ENCODE peak calls at places on chromosome 20, in ten cellular contexts. B is right atrium auricular region, D is foreskin fibroblast, A is cardiac fibroblast, I is tibial artery, S is A549, L is BJ, P is psoas muscle, F is OCI-LY7, J is lower leg skin. R is an unnamed sample.

GRCh38 chr20:44597930-44598329 is 15.6 kb downstream of the PKIG start:
- DNase-seq in B (no peak), D (no peak), A (no peak), I (peak), S (no peak), L (no peak), P (no peak), F (no peak), J (no peak), R (no peak)

GRCh38 chr20:1579488-1579887 is 22.0 kb upstream of the SIRPD start:
- DNase-seq in B (no peak), D (no peak), A (no peak), I (no peak), S (no peak), L (no peak), P (no peak), F (no peak), J (no peak), R (no peak)

GRCh38 chr20:37344506-37345338 is 1.2 kb upstream of the SRC start:
- DNase-seq in B (no peak), D (no peak), A (no peak), I (no peak), S (peak), L (no peak), P (no peak), F (no peak), J (peak), R (no peak)

GRCh38 chr20:6533828-6534388 is 233.6 kb upstream of the BMP2 start:
- DNase-seq in B (no peak), D (peak), A (peak), I (no peak), S (no peak), L (peak), P (no peak), F (no peak), J (no peak), R (peak)

GRCh38 chr20:20888273-20888656 is 175.8 kb upstream of the RALGAPA2 start:
- DNase-seq in B (no peak), D (no peak), A (no peak), I (no peak), S (no peak), L (no peak), P (no peak), F (no peak), J (peak), R (no peak)

GRCh38 chr20:7665311-7665863 is 274.9 kb downstream of the HAO1 start:
- DNase-seq in B (no peak), D (no peak), A (no peak), I (no peak), S (no peak), L (no peak), P (no peak), F (no peak), J (no peak), R (no peak)

GRCh38 chr20:32189691-32190607 is 17.6 kb downstream of the PLAGL2 start:
- DNase-seq in B (peak), D (peak), A (peak), I (peak), S (no peak), L (no peak), P (peak), F (no peak), J (peak), R (no peak)

GRCh38 chr20:33733654-33734576 is 2.1 kb downstream of the ZNF341 start:
- DNase-seq in B (peak), D (peak), A (peak), I (no peak), S (peak), L (peak), P (no peak), F (peak), J (no peak), R (peak)

GRCh38 chr20:53751394-53752368 is 158.0 kb upstream of the ZNF217 start:
- DNase-seq in B (no peak), D (no peak), A (no peak), I (no peak), S (peak), L (no peak), P (no peak), F (peak), J (no peak), R (no peak)

GRCh38 chr20:32820698-32821378 is 1.1 kb downstream of the MAPRE1 start:
- DNase-seq in B (no peak), D (peak), A (peak), I (no peak), S (no peak), L (no peak), P (no peak), F (peak), J (no peak), R (no peak)

DNA sequence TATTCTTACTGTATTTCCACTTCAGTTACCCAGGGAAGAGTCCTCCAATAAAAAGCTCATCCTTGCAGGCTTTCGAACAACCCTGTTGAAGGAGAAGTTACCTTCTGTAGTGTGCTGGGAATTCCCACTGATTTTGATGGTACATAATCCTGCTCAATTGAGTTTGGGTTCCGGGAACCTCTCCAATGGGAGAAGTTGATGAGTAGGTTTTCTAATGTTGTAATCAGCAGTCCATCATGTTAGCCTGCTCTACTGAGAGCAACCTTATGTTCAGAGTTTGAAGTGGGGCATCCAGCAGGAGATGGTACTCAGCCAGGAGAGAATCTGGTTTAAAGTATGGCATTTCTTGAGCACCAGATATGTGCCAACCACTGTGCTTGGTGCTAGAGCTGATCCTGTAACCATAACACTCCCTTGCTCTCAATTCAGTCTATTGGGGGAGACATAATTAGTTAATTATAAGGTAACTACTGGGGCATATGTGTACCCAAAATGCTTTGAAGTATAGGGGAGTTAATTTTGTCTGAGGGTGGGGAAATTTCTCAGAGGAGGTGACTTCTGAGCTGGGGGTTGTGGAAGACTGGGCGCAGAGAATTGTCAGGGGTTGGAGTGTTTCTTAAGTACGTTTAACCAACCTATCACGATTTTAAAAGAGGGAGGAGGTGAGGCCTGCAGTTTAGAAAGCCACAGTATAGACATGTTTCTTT is 2.1 kb downstream of the TOP1 start:
- DNase-seq in B (no peak), D (peak), A (peak), I (no peak), S (no peak), L (no peak), P (no peak), F (no peak), J (no peak), R (peak)
- H3K4me3 ChIP-seq in B (peak), D (peak), A (peak), I (peak), S (peak), L (peak), P (peak), F (peak), J (no peak), R (peak)

GRCh38 chr20:58890073-58890453 is 37.5 kb downstream of the GNAS start:
- DNase-seq in B (no peak), D (no peak), A (no peak), I (no peak), S (no peak), L (no peak), P (no peak), F (peak), J (no peak), R (no peak)
- H3K4me3 ChIP-seq in B (peak), D (peak), A (peak), I (peak), S (peak), L (peak), P (peak), F (peak), J (peak), R (peak)

GRCh38 chr20:13130707-13131103 is 90.4 kb upstream of the ISM1 start:
- DNase-seq in B (no peak), D (no peak), A (no peak), I (no peak), S (no peak), L (no peak), P (no peak), F (no peak), J (no peak), R (no peak)

GRCh38 chr20:13128173-13128572 is 92.9 kb upstream of the ISM1 start:
- DNase-seq in B (no peak), D (no peak), A (no peak), I (no peak), S (no peak), L (no peak), P (no peak), F (no peak), J (no peak), R (no peak)

GRCh38 chr20:13130100-13130706 is 90.9 kb upstream of the ISM1 start:
- DNase-seq in B (no peak), D (no peak), A (no peak), I (no peak), S (no peak), L (no peak), P (no peak), F (no peak), J (no peak), R (no peak)

GRCh38 chr20:13121840-13122515 is 99.1 kb upstream of the ISM1 start:
- DNase-seq in B (no peak), D (no peak), A (no peak), I (no peak), S (no peak), L (no peak), P (no peak), F (no peak), J (no peak), R (no peak)

GRCh38 chr20:13125486-13125885 is 95.6 kb upstream of the ISM1 start:
- DNase-seq in B (no peak), D (no peak), A (no peak), I (no peak), S (no peak), L (no peak), P (no peak), F (no peak), J (no peak), R (no peak)
- H3K4me3 ChIP-seq in B (no peak), D (no peak), A (no peak), I (no peak), S (no peak), L (no peak), P (no peak), F (no peak), J (no peak), R (no peak)

GRCh38 chr20:47577271-47577670 is 75.6 kb downstream of the NCOA3 start:
- DNase-seq in B (no peak), D (no peak), A (no peak), I (no peak), S (no peak), L (no peak), P (no peak), F (no peak), J (no peak), R (no peak)
- H3K4me3 ChIP-seq in B (peak), D (no peak), A (no peak), I (no peak), S (peak), L (no peak), P (peak), F (no peak), J (no peak), R (no peak)

GRCh38 chr20:23118766-23119165 is 32.6 kb upstream of the CD93 start:
- DNase-seq in B (no peak), D (no peak), A (no peak), I (no peak), S (no peak), L (no peak), P (no peak), F (no peak), J (no peak), R (no peak)
- H3K4me3 ChIP-seq in B (no peak), D (no peak), A (no peak), I (no peak), S (no peak), L (no peak), P (no peak), F (no peak), J (no peak), R (no peak)

GRCh38 chr20:42152570-42152969 is 534.4 kb upstream of the CHD6 start:
- DNase-seq in B (no peak), D (no peak), A (no peak), I (no peak), S (no peak), L (no peak), P (no peak), F (no peak), J (no peak), R (no peak)
- H3K4me3 ChIP-seq in B (no peak), D (no peak), A (no peak), I (no peak), S (no peak), L (no peak), P (no peak), F (no peak), J (no peak), R (no peak)